ENCODE peak calls at places on chromosomes 16 and 17, in six cellular contexts. R is A673, U is pancreas, L is lung, S is mucosa of descending colon, X is neural progenitor cell. F is an unnamed sample.

GRCh38 chr16:46882304-46882939 is 1.7 kb upstream of the GPT2 start:
- DNase-seq in X (no peak), L (no peak), S (no peak), R (no peak), U (peak), F (no peak)

GRCh38 chr17:4331614-4332013 is 34.9 kb downstream of the UBE2G1 start:
- DNase-seq in S (no peak), U (no peak), R (no peak), L (no peak), X (peak), F (no peak)

GRCh38 chr17:3007651-3008121 is 55.7 kb downstream of the OR1D5 start:
- DNase-seq in U (no peak), R (no peak), X (no peak), S (no peak), L (no peak), F (no peak)

GRCh38 chr17:64750891-64751677 is 89.0 kb upstream of the SMURF2 start:
- DNase-seq in S (no peak), X (no peak), U (no peak), R (no peak), L (no peak), F (no peak)

GRCh38 chr16:4052801-4053662 is 63.2 kb downstream of the ADCY9 start:
- DNase-seq in L (peak), U (peak), R (peak), X (no peak), S (peak), F (no peak)

GRCh38 chr16:6146874-6147425 is 1049.4 kb upstream of the EEF2KMT start:
- DNase-seq in R (peak), U (no peak), X (peak), S (no peak), L (no peak), F (no peak)

GRCh38 chr16:30030011-30030685 is 923 bp downstream of the TLCD3B start:
- DNase-seq in L (no peak), R (no peak), X (peak), S (no peak), U (no peak), F (no peak)

GRCh38 chr16:77823067-77823466 is 34.7 kb downstream of the VAT1L start:
- DNase-seq in R (no peak), S (no peak), L (no peak), U (no peak), X (no peak), F (no peak)

GRCh38 chr16:75801307-75801706 is 75.0 kb upstream of the CPHXL start:
- DNase-seq in U (no peak), S (no peak), L (no peak), X (no peak), R (no peak), F (no peak)
- TF ChIP-seq CTCF in U (no peak), S (no peak), L (no peak), X (peak), R (peak), F (peak)

GRCh38 chr16:57608462-57609113 is 19.8 kb upstream of the ADGRG1 start:
- DNase-seq in L (no peak), R (no peak), U (peak), S (no peak), X (no peak), F (no peak)

GRCh38 chr16:57610611-57611010 is 17.8 kb upstream of the ADGRG1 start:
- DNase-seq in X (no peak), R (no peak), U (peak), L (no peak), S (no peak), F (no peak)

GRCh38 chr16:57611184-57611583 is 17.2 kb upstream of the ADGRG1 start:
- DNase-seq in X (no peak), R (no peak), U (peak), S (no peak), L (no peak), F (no peak)

GRCh38 chr16:57607676-57608461 is 20.6 kb upstream of the ADGRG1 start:
- DNase-seq in S (no peak), R (no peak), U (peak), L (no peak), X (no peak), F (no peak)

DNA sequence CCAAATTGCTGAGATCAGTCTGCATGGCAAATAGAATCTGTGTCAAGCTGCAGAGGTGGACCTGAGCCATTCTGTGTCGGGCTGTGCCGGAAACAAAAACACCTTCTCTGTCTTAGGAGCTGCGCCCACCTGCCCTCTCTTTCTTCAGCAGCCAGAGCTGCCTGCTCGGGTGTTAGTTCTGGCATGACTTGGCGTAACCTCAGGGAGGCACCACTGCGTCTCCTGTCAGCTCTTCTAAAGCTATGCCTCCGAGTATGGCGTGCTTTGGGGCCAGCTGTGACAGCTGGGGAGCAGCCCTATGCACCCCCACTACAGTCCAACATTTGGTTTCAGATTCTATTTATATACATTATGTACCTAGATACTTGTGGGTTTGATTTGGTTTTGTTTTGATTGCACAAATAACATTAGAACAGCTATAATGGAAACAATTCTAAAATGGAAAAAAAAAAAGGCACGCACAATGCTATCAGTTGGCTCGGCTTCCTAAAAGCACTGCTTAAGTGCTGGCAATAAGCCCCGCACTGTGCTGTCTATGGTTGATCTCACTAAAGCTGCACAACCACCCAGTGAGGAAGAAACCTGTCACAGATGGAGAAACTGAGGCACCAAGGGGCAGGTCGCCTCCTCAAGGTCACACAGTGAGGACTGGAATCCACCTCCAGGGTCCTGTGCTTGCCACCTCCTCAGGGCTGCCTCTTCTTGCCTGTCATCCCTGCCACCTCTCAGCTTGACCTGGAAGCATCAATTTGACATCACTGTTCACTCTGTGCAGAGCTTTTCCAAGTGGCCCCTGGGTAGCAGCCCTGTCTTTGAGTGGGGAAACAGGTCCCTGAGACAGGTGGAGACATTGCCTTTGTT is 18.7 kb upstream of the ADGRG1 start:
- DNase-seq in L (no peak), X (no peak), U (peak), R (no peak), S (peak), F (no peak)
- TF ChIP-seq CTCF in L (no peak), X (peak), U (no peak), R (no peak), S (no peak), F (no peak)

GRCh38 chr16:31713071-31713944 is 160.3 kb upstream of the ZNF267 start:
- DNase-seq in R (peak), S (peak), X (peak), L (peak), U (peak), F (peak)

GRCh38 chr16:31714899-31715504 is 158.6 kb upstream of the ZNF267 start:
- DNase-seq in X (no peak), L (no peak), U (no peak), S (no peak), R (no peak), F (no peak)

GRCh38 chr16:31715915-31716314 is 157.7 kb upstream of the ZNF267 start:
- DNase-seq in X (no peak), U (no peak), S (no peak), L (peak), R (no peak), F (no peak)

GRCh38 chr16:31712064-31712540 is 161.5 kb upstream of the ZNF267 start:
- DNase-seq in L (peak), R (no peak), X (no peak), S (no peak), U (peak), F (no peak)

GRCh38 chr16:31713945-31714898 is 159.4 kb upstream of the ZNF267 start:
- DNase-seq in S (no peak), L (no peak), R (peak), X (peak), U (peak), F (no peak)
- TF ChIP-seq CTCF in S (no peak), L (no peak), R (peak), X (peak), U (no peak), F (no peak)

GRCh38 chr17:7403043-7403901 is 625 bp downstream of the TMEM256 start:
- DNase-seq in X (peak), U (peak), L (peak), S (peak), R (peak), F (peak)

GRCh38 chr17:7404737-7405412 is 978 bp upstream of the TMEM256 start:
- DNase-seq in L (peak), R (peak), X (peak), U (peak), S (no peak), F (peak)

GRCh38 chr17:7405413-7405881 is 1.6 kb upstream of the TMEM256 start:
- DNase-seq in R (peak), U (no peak), X (peak), L (no peak), S (no peak), F (peak)

GRCh38 chr17:7405882-7406825 is 1.5 kb upstream of the NLGN2 start:
- DNase-seq in X (peak), U (no peak), S (no peak), L (no peak), R (no peak), F (no peak)

GRCh38 chr17:7403902-7404736 is at the start of gene TMEM256:
- DNase-seq in L (peak), X (peak), U (peak), R (peak), S (peak), F (peak)
- TF ChIP-seq CTCF in L (no peak), X (peak), U (no peak), R (no peak), S (no peak), F (no peak)

DNA sequence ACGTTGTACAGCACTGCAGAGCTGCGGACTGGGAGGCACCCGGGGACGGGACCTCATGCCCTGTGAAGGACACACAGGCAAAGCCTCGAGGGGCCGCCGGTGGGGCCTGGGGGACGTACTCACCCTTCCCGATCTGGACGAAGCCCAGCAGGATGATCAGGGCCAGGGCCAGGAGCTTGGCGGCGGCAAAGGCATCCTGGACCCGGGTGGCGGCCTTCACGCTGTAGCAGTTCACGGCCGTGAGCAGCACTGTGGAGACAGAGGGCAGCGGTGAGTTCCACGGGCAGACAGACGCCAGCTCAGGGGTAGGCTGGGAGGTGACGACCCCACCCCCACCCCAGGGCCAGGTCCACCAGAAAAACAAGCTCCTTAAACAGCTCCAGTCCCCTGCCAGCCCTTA is 17.7 kb downstream of the SLC7A5 start:
- DNase-seq in R (no peak), S (no peak), X (peak), L (no peak), U (no peak), F (peak)
- TF ChIP-seq CTCF in R (no peak), S (no peak), X (no peak), L (no peak), U (no peak), F (no peak)

GRCh38 chr17:34125010-34125409 is 130.1 kb upstream of the CCL2 start:
- DNase-seq in S (no peak), U (no peak), R (no peak), X (no peak), L (no peak), F (no peak)

GRCh38 chr17:34122529-34122928 is 132.6 kb upstream of the CCL2 start:
- DNase-seq in X (no peak), U (no peak), R (no peak), S (no peak), L (no peak), F (no peak)

GRCh38 chr17:34126496-34126895 is 128.6 kb upstream of the CCL2 start:
- DNase-seq in X (no peak), S (no peak), U (no peak), L (no peak), R (no peak), F (no peak)

GRCh38 chr17:34126965-34127364 is 128.1 kb upstream of the CCL2 start:
- DNase-seq in X (no peak), S (no peak), U (no peak), R (no peak), L (no peak), F (no peak)

DNA sequence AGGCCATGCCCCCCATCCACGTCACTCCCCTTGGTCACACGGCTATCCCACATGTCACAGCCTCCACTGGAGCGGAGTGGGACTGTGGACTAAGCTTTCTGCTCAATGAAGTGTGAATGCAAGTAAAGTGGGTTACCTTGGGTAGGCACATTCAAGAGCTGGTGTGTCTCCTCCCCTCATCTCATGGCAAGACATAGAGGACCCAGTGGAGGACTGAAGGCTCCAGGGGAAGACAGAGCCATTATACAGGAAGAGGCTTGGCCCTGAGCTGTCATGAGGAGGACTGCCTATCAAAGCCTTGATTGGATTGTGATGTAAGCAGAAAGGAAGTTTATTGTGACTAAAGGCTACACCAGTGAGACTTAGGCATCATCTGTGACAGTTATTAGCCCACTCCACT is 129.2 kb upstream of the CCL2 start:
- DNase-seq in R (no peak), X (no peak), S (no peak), L (no peak), U (no peak), F (no peak)
- TF ChIP-seq CTCF in R (no peak), X (no peak), S (no peak), L (no peak), U (no peak), F (no peak)